ENCODE peak calls at places on chromosomes 3 and 15, in six cellular contexts. R is GM12878, F is endothelial cell, P is neural progenitor cell, Y is nephron progenitor cell, G is neural crest cell. I is an unnamed sample.

GRCh38 chr3:118108769-118109168 is 925.9 kb downstream of the IGSF11 start:
- DNase-seq in R (no peak), F (no peak), P (no peak), Y (no peak), G (no peak), I (no peak)

GRCh38 chr15:29822685-29823459 is 604 bp upstream of the TJP1 start:
- DNase-seq in R (no peak), F (peak; percentile 73), P (peak; percentile 31), Y (peak; percentile 64), G (no peak), I (peak; percentile 44)

GRCh38 chr3:123409443-123410148 is 39.3 kb downstream of the ADCY5 start:
- DNase-seq in R (no peak), F (no peak), P (no peak), Y (peak; percentile 55), G (no peak), I (peak; percentile 39)

GRCh38 chr15:52020253-52021085 is 1.4 kb downstream of the MAPK6 start:
- DNase-seq in R (no peak), F (no peak), P (no peak), Y (no peak), G (no peak), I (no peak)

GRCh38 chr15:70806992-70807712 is 43.8 kb upstream of the UACA start:
- DNase-seq in R (no peak), F (no peak), P (no peak), Y (no peak), G (no peak), I (no peak)

GRCh38 chr3:150447084-150447483 is 39.0 kb downstream of the TSC22D2 start:
- DNase-seq in R (no peak), F (no peak), P (no peak), Y (no peak), G (no peak), I (no peak)

GRCh38 chr3:131453536-131453935 is 49.2 kb downstream of the MRPL3 start:
- DNase-seq in R (no peak), F (no peak), P (no peak), Y (no peak), G (no peak), I (no peak)

GRCh38 chr3:22474706-22475470 is 723.9 kb upstream of the ZNF385D start:
- DNase-seq in R (no peak), F (no peak), P (no peak), Y (no peak), G (no peak), I (no peak)

GRCh38 chr3:192957441-192957951 is 39.8 kb upstream of the MB21D2 start:
- DNase-seq in R (no peak), F (no peak), P (no peak), Y (no peak), G (no peak), I (no peak)

DNA sequence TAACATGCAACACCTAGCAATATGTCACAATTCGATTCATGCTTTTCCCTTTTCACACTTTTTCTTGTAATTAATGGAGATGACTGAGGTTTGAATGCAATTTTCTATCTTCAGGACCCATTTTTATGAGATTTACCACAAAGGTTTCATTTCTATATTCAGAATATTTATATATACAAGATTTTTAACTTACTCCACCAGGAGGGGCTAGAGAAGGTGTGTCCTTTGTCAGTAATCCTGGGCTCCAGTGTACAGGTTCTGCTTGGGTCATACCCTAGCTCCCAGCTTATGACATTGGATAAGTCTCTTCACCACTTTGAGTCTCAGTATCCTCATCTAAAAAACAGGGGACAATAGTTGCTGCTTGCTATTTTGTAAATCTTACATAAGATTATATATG is 95.7 kb upstream of the SLC24A5 start:
- DNase-seq in R (no peak), F (no peak), P (no peak), Y (no peak), G (no peak), I (no peak)
- TF ChIP-seq CTCF in R (no peak), F (no peak), P (no peak), Y (no peak), G (no peak), I (no peak)

GRCh38 chr3:143071776-143072175 is 47.8 kb upstream of the CHST2 start:
- DNase-seq in R (no peak), F (no peak), P (no peak), Y (no peak), G (no peak), I (no peak)

GRCh38 chr3:143068059-143068458 is 51.5 kb upstream of the CHST2 start:
- DNase-seq in R (no peak), F (no peak), P (no peak), Y (no peak), G (no peak), I (no peak)

GRCh38 chr3:143067201-143067600 is 52.4 kb upstream of the CHST2 start:
- DNase-seq in R (no peak), F (no peak), P (no peak), Y (no peak), G (no peak), I (no peak)

GRCh38 chr3:143066033-143066432 is 53.5 kb upstream of the CHST2 start:
- DNase-seq in R (no peak), F (no peak), P (no peak), Y (no peak), G (no peak), I (no peak)

DNA sequence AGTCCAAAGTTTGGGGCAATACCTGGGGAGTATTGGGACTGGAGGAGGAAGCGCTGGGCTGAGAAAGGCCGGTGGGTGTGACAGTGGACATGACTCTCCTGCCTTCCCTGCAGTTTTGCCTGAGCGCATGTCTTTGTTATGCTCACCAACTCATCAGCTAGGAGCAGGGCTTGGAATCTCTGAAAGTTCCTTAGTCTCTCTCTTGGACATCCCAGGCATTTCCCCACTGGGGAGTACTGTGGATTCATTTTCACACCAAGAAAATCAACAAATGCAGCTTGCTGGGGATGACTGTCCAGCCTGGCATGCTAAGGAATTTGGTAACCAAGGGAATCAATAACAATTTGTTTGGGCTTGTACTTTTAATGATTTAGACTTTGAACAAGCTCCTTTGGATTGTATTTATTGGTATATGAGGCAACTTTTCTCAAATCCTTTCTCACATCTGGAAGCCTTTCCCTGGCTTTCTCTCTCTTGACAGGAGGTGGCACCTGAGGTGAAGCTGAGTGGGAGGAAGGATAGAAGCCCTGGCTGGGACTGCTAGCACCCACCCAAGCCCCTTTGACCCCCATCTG is 48.5 kb upstream of the CHST2 start:
- DNase-seq in R (no peak), F (no peak), P (no peak), Y (no peak), G (no peak), I (no peak)
- TF ChIP-seq CTCF in R (no peak), F (no peak), P (no peak), Y (no peak), G (no peak), I (no peak)

GRCh38 chr15:78044407-78045155 is 32.9 kb downstream of the TBC1D2B start:
- DNase-seq in R (no peak), F (no peak), P (no peak), Y (no peak), G (no peak), I (no peak)

GRCh38 chr15:78038585-78039247 is 38.8 kb downstream of the TBC1D2B start:
- DNase-seq in R (no peak), F (no peak), P (no peak), Y (no peak), G (no peak), I (no peak)

GRCh38 chr15:78045189-78045588 is 32.3 kb downstream of the TBC1D2B start:
- DNase-seq in R (no peak), F (no peak), P (no peak), Y (no peak), G (no peak), I (no peak)

GRCh38 chr15:78040653-78041244 is 36.8 kb downstream of the TBC1D2B start:
- DNase-seq in R (no peak), F (no peak), P (no peak), Y (no peak), G (no peak), I (no peak)

GRCh38 chr15:78041946-78042345 is 35.6 kb downstream of the TBC1D2B start:
- DNase-seq in R (no peak), F (no peak), P (no peak), Y (no peak), G (no peak), I (no peak)
- TF ChIP-seq CTCF in R (no peak), F (no peak), P (no peak), Y (no peak), G (no peak), I (no peak)

DNA sequence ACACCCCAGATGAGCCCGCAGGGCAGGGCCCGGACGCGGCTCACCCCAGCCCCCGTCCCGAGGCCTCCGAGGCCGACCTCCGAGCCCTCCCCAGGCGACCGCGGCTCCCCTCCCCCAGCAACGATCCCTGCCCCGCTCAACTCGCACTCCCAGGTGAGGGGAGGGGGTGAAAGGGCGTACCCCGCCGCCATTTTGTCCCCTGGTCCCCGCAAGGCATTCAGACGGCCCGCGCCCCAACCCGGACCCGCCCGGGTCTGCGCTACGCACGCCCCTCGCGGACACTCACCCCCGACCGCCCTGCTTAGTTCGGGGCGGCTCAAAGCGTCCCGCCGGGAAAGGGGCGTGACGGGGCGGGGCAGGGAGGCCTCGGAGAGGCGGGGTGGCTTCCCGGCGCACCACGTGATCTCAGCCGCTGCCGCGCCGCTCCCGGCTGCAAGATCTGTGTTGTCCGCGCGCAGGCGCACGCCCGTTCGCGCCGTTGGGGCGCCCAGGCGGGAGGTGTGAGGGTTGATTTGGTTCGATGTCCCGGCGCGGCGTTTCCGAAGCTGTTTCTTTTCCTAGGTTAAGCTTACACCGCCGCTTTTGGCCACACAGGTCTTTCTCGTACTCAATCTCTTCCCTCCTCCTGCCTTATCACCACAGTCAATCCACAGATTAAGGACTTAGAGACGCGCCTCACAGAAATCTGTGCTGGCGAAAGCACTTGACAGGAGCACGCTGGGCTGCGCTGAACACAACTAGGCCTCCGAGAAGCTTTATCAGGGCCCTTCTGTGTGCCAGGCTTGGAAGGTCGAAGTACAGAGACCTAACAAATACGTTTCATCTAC is at the start of gene SCAPER:
- DNase-seq in R (peak; percentile 63), F (peak; percentile 84), P (peak; percentile 96), Y (peak; percentile 97), G (peak; percentile 84), I (peak; percentile 82)
- TF ChIP-seq CTCF in R (peak; percentile 2), F (no peak), P (peak; percentile 3), Y (no peak), G (no peak), I (no peak)

I was measured in progenitor cell of endocrine pancreas.